ENCODE peak calls at places on chromosomes 7 and 10, in four cellular contexts. One of them, this sample, is unnamed.

GRCh38 chr10:119060107-119060506 is 20.5 kb downstream of the EIF3A start:
- DNase-seq in IMR-90: no peak
- DNase-seq in HCT116: no peak
- DNase-seq in astrocyte: no peak
- DNase-seq in this sample: no peak

GRCh38 chr10:23918090-23918704 is 290.7 kb upstream of the KIAA1217 start:
- DNase-seq in IMR-90: no peak
- DNase-seq in HCT116: no peak
- DNase-seq in astrocyte: no peak
- DNase-seq in this sample: no peak

GRCh38 chr10:60073781-60074656 is 167.7 kb upstream of the CCDC6 start:
- DNase-seq in IMR-90: no peak
- DNase-seq in HCT116: no peak
- DNase-seq in astrocyte: no peak
- DNase-seq in this sample: no peak

GRCh38 chr7:79199266-79199665 is 254.2 kb downstream of the MAGI2 start:
- DNase-seq in IMR-90: peak; percentile 69
- DNase-seq in HCT116: no peak
- DNase-seq in astrocyte: no peak
- DNase-seq in this sample: peak; percentile 10

GRCh38 chr7:116356979-116357378 is 142.6 kb upstream of the CAV2 start:
- DNase-seq in IMR-90: peak; percentile 33
- DNase-seq in HCT116: no peak
- DNase-seq in astrocyte: peak; percentile 19
- DNase-seq in this sample: no peak

GRCh38 chr10:32459072-32459703 is 13.2 kb downstream of the CCDC7 start:
- DNase-seq in IMR-90: no peak
- DNase-seq in HCT116: no peak
- DNase-seq in astrocyte: no peak
- DNase-seq in this sample: no peak

GRCh38 chr7:149823191-149823630 is 15.0 kb upstream of the ZNF862 start:
- DNase-seq in IMR-90: no peak
- DNase-seq in HCT116: no peak
- DNase-seq in astrocyte: no peak
- DNase-seq in this sample: no peak

GRCh38 chr10:28714401-28715053 is 37.2 kb downstream of the BAMBI start:
- DNase-seq in IMR-90: no peak
- DNase-seq in HCT116: no peak
- DNase-seq in astrocyte: peak; percentile 31
- DNase-seq in this sample: no peak

GRCh38 chr10:103789141-103789540 is 66.2 kb downstream of the SH3PXD2A start:
- DNase-seq in IMR-90: no peak
- DNase-seq in HCT116: no peak
- DNase-seq in astrocyte: no peak
- DNase-seq in this sample: no peak

GRCh38 chr10:97686301-97686961 is 610 bp downstream of the AVPI1 start:
- DNase-seq in IMR-90: no peak
- DNase-seq in HCT116: no peak
- DNase-seq in astrocyte: no peak
- DNase-seq in this sample: peak; percentile 11

GRCh38 chr10:4174197-4174596 is 389.2 kb upstream of the KLF6 start:
- DNase-seq in IMR-90: no peak
- DNase-seq in HCT116: no peak
- DNase-seq in astrocyte: no peak
- DNase-seq in this sample: no peak

GRCh38 chr7:150413640-150414081 is 34.5 kb downstream of the ZNF775 start:
- DNase-seq in IMR-90: peak; percentile 8
- DNase-seq in HCT116: no peak
- DNase-seq in astrocyte: peak; percentile 12
- DNase-seq in this sample: no peak

GRCh38 chr7:77690289-77690688 is 6.0 kb upstream of the RSBN1L start:
- DNase-seq in IMR-90: no peak
- DNase-seq in HCT116: no peak
- DNase-seq in astrocyte: no peak
- DNase-seq in this sample: no peak

GRCh38 chr7:7554021-7554432 is 12.7 kb upstream of the MIOS start:
- DNase-seq in IMR-90: no peak
- DNase-seq in HCT116: no peak
- DNase-seq in astrocyte: peak; percentile 87
- DNase-seq in this sample: peak; percentile 75

GRCh38 chr10:79446451-79447020 is 1.1 kb upstream of the ZCCHC24 start:
- DNase-seq in IMR-90: no peak
- DNase-seq in HCT116: no peak
- DNase-seq in astrocyte: no peak
- DNase-seq in this sample: peak; percentile 62

GRCh38 chr10:31760674-31761081 is 168.0 kb downstream of the ARHGAP12 start:
- DNase-seq in IMR-90: no peak
- DNase-seq in HCT116: no peak
- DNase-seq in astrocyte: peak; percentile 41
- DNase-seq in this sample: no peak

GRCh38 chr10:58508316-58508715 is 4.4 kb upstream of the BICC1 start:
- DNase-seq in IMR-90: peak; percentile 92
- DNase-seq in HCT116: no peak
- DNase-seq in astrocyte: peak; percentile 69
- DNase-seq in this sample: peak; percentile 84

GRCh38 chr10:95374597-95375209 is 83.9 kb upstream of the PDLIM1 start:
- DNase-seq in IMR-90: peak; percentile 57
- DNase-seq in HCT116: peak; percentile 61
- DNase-seq in astrocyte: peak; percentile 51
- DNase-seq in this sample: peak; percentile 72

GRCh38 chr7:55140221-55140980 is 121.6 kb downstream of the EGFR start:
- DNase-seq in IMR-90: peak; percentile 86
- DNase-seq in HCT116: no peak
- DNase-seq in astrocyte: no peak
- DNase-seq in this sample: peak; percentile 70

GRCh38 chr7:2516194-2516555 is 3.4 kb upstream of the LFNG start:
- DNase-seq in IMR-90: no peak
- DNase-seq in HCT116: no peak
- DNase-seq in astrocyte: no peak
- DNase-seq in this sample: no peak

GRCh38 chr10:811379-811778 is 120.1 kb downstream of the LARP4B start:
- DNase-seq in IMR-90: no peak
- DNase-seq in HCT116: no peak
- DNase-seq in astrocyte: no peak
- DNase-seq in this sample: no peak

GRCh38 chr10:93566435-93567276 is at the start of gene FFAR4:
- DNase-seq in IMR-90: no peak
- DNase-seq in HCT116: no peak
- DNase-seq in astrocyte: no peak
- DNase-seq in this sample: peak; percentile 40

GRCh38 chr7:140060788-140061606 is 1.8 kb downstream of the PARP12 start:
- DNase-seq in IMR-90: peak; percentile 75
- DNase-seq in HCT116: no peak
- DNase-seq in astrocyte: peak; percentile 65
- DNase-seq in this sample: peak; percentile 14

GRCh38 chr10:49167629-49168540 is 20.3 kb downstream of the TMEM273 start:
- DNase-seq in IMR-90: no peak
- DNase-seq in HCT116: no peak
- DNase-seq in astrocyte: no peak
- DNase-seq in this sample: no peak

GRCh38 chr7:47266131-47266706 is 315.7 kb downstream of the TNS3 start:
- DNase-seq in IMR-90: peak; percentile 68
- DNase-seq in HCT116: peak; percentile 32
- DNase-seq in astrocyte: peak; percentile 87
- DNase-seq in this sample: peak; percentile 81

GRCh38 chr10:47137311-47137851 is 162.6 kb upstream of the GDF10 start:
- DNase-seq in IMR-90: peak; percentile 96
- DNase-seq in HCT116: peak; percentile 32
- DNase-seq in astrocyte: peak; percentile 91
- DNase-seq in this sample: peak; percentile 88

GRCh38 chr7:17207220-17207619 is 91.2 kb upstream of the AHR start:
- DNase-seq in IMR-90: peak; percentile 26
- DNase-seq in HCT116: no peak
- DNase-seq in astrocyte: peak; percentile 57
- DNase-seq in this sample: no peak

GRCh38 chr7:3164363-3164762 is 120.7 kb upstream of the CARD11 start:
- DNase-seq in IMR-90: no peak
- DNase-seq in HCT116: no peak
- DNase-seq in astrocyte: peak; percentile 8
- DNase-seq in this sample: no peak

GRCh38 chr10:29840516-29841276 is 205.9 kb upstream of the SVIL start:
- DNase-seq in IMR-90: no peak
- DNase-seq in HCT116: no peak
- DNase-seq in astrocyte: no peak
- DNase-seq in this sample: no peak

GRCh38 chr10:17756557-17757208 is 4.7 kb downstream of the TMEM236 start:
- DNase-seq in IMR-90: peak; percentile 22
- DNase-seq in HCT116: no peak
- DNase-seq in astrocyte: no peak
- DNase-seq in this sample: no peak

GRCh38 chr10:17785276-17785935 is 23.7 kb upstream of the MRC1 start:
- DNase-seq in IMR-90: no peak
- DNase-seq in HCT116: no peak
- DNase-seq in astrocyte: no peak
- DNase-seq in this sample: no peak

GRCh38 chr10:36254191-36254590 is 612.1 kb upstream of the FZD8 start:
- DNase-seq in IMR-90: peak; percentile 16
- DNase-seq in HCT116: no peak
- DNase-seq in astrocyte: peak; percentile 6
- DNase-seq in this sample: peak; percentile 2

GRCh38 chr10:21020545-21020944 is 123.4 kb upstream of the NEBL start:
- DNase-seq in IMR-90: no peak
- DNase-seq in HCT116: peak; percentile 19
- DNase-seq in astrocyte: no peak
- DNase-seq in this sample: no peak

GRCh38 chr7:150330211-150330885 is 7.0 kb upstream of the ACTR3C start:
- DNase-seq in IMR-90: no peak
- DNase-seq in HCT116: no peak
- DNase-seq in astrocyte: no peak
- DNase-seq in this sample: no peak

GRCh38 chr10:51630618-51631005 is 68.8 kb downstream of the CSTF2T start:
- DNase-seq in IMR-90: no peak
- DNase-seq in HCT116: no peak
- DNase-seq in astrocyte: no peak
- DNase-seq in this sample: no peak

GRCh38 chr7:94908204-94909022 is 1.0 kb downstream of the PPP1R9A start:
- DNase-seq in IMR-90: no peak
- DNase-seq in HCT116: peak; percentile 16
- DNase-seq in astrocyte: peak; percentile 8
- DNase-seq in this sample: peak; percentile 22

GRCh38 chr7:100443096-100443840 is 7.0 kb upstream of the PPP1R35 start:
- DNase-seq in IMR-90: no peak
- DNase-seq in HCT116: no peak
- DNase-seq in astrocyte: no peak
- DNase-seq in this sample: no peak

GRCh38 chr7:42880392-42880791 is 31.5 kb downstream of the C7orf25 start:
- DNase-seq in IMR-90: no peak
- DNase-seq in HCT116: no peak
- DNase-seq in astrocyte: no peak
- DNase-seq in this sample: no peak
- H3K4me3 ChIP-seq in IMR-90: no peak overlapping the region
- H3K4me3 ChIP-seq in HCT116: no peak overlapping the region
- H3K4me3 ChIP-seq in astrocyte: no peak overlapping the region
- H3K4me3 ChIP-seq in this sample: no peak overlapping the region

GRCh38 chr7:22945584-22945983 is 68.3 kb downstream of the HYCC1 start:
- DNase-seq in IMR-90: peak; percentile 63
- DNase-seq in HCT116: no peak
- DNase-seq in astrocyte: peak; percentile 14
- DNase-seq in this sample: no peak
- H3K9ac ChIP-seq in IMR-90: no peak overlapping the region
- H3K9ac ChIP-seq in HCT116: no peak overlapping the region
- H3K9ac ChIP-seq in astrocyte: no peak overlapping the region
- H3K9ac ChIP-seq in this sample: no peak overlapping the region

GRCh38 chr7:129782257-129783096 is 170.3 kb downstream of the UBE2H start:
- DNase-seq in IMR-90: no peak
- DNase-seq in HCT116: no peak
- DNase-seq in astrocyte: no peak
- DNase-seq in this sample: no peak

GRCh38 chr7:129783097-129783919 is 169.5 kb downstream of the UBE2H start:
- DNase-seq in IMR-90: no peak
- DNase-seq in HCT116: no peak
- DNase-seq in astrocyte: no peak
- DNase-seq in this sample: no peak

GRCh38 chr7:129781128-129781855 is 169.8 kb downstream of the NRF1 start:
- DNase-seq in IMR-90: no peak
- DNase-seq in HCT116: peak; percentile 7
- DNase-seq in astrocyte: no peak
- DNase-seq in this sample: no peak

GRCh38 chr7:129780257-129781127 is 169.0 kb downstream of the NRF1 start:
- DNase-seq in IMR-90: no peak
- DNase-seq in HCT116: peak; percentile 75
- DNase-seq in astrocyte: no peak
- DNase-seq in this sample: no peak

DNA sequence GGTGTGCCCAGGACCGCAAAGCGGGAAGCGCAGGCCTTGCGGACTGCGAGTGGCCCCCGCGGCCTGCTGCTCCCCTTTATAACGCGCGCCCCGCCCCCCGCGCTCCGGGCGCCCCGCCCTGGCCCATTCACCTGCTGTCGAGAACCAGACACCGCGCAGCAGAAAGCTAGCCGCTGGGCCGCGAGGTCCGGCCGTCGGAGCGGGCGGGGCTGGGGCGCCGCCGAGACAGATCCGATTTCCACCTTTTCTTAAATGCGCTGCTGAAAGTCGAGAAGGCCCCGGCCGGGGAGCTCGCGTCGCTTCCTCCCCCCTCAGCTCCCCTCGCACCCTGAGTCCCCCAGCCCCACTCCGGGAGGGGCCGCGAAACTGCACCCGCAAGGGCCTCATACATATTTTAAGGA is 170.3 kb downstream of the NRF1 start:
- DNase-seq in IMR-90: no peak
- DNase-seq in HCT116: no peak
- DNase-seq in astrocyte: no peak
- DNase-seq in this sample: no peak
- H3K4me3 ChIP-seq in IMR-90: no peak overlapping the region
- H3K4me3 ChIP-seq in HCT116: peak overlapping the region; percentile 84
- H3K4me3 ChIP-seq in astrocyte: no peak overlapping the region
- H3K4me3 ChIP-seq in this sample: no peak overlapping the region

DNA sequence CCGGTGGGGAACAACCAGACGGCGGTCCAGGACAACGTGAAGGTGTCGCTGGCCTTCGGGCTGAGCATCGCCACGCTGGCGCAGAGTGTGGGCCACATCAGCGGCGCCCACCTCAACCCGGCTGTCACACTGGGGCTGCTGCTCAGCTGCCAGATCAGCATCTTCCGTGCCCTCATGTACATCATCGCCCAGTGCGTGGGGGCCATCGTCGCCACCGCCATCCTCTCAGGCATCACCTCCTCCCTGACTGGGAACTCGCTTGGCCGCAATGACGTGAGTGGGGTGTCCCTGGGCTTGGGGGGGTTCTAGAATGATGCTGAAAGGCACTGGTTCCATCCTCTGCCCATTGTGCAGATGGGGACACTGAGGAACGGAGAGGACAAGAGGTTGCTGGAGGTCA is 368 bp downstream of the AQP1 start:
- DNase-seq in IMR-90: no peak
- DNase-seq in HCT116: no peak
- DNase-seq in astrocyte: no peak
- DNase-seq in this sample: no peak
- H3K9ac ChIP-seq in IMR-90: no peak overlapping the region
- H3K9ac ChIP-seq in HCT116: no peak overlapping the region
- H3K9ac ChIP-seq in astrocyte: no peak overlapping the region
- H3K9ac ChIP-seq in this sample: peak overlapping the region; percentile 39

GRCh38 chr7:21544303-21544656 is 1.4 kb downstream of the DNAH11 start:
- DNase-seq in IMR-90: no peak
- DNase-seq in HCT116: no peak
- DNase-seq in astrocyte: no peak
- DNase-seq in this sample: no peak
- H3K4me3 ChIP-seq in IMR-90: no peak overlapping the region
- H3K4me3 ChIP-seq in HCT116: no peak overlapping the region
- H3K4me3 ChIP-seq in astrocyte: no peak overlapping the region
- H3K4me3 ChIP-seq in this sample: no peak overlapping the region

This sample was measured in adipocyte.